ENCODE peak calls at places on chromosomes 7 and 10, in five cellular contexts. I, H, S, E and B are unnamed samples.

GRCh38 chr10:121411006-121411405 is 187.2 kb downstream of the FGFR2 start:
- DNase-seq in E (no peak), H (no peak), S (no peak), I (no peak), B (no peak)

GRCh38 chr7:19117081-19117869 is at the start of gene TWIST1:
- DNase-seq in I (peak), H (no peak), S (no peak), E (no peak), B (no peak)

GRCh38 chr7:151491859-151492258 is 27.8 kb downstream of the RHEB start:
- DNase-seq in H (no peak), S (no peak), E (no peak), I (no peak), B (no peak)

GRCh38 chr7:149859881-149860280 is 13.9 kb upstream of the ATP6V0E2 start:
- DNase-seq in I (no peak), E (no peak), S (no peak), H (no peak), B (no peak)

GRCh38 chr7:114931656-114932011 is 9.7 kb downstream of the MDFIC start:
- DNase-seq in S (no peak), H (no peak), I (no peak), E (no peak), B (no peak)

GRCh38 chr7:56097700-56098099 is 4.9 kb upstream of the PHKG1 start:
- DNase-seq in E (no peak), I (no peak), H (no peak), S (peak), B (no peak)

GRCh38 chr10:132381726-132382125 is 15.3 kb upstream of the PWWP2B start:
- DNase-seq in I (no peak), E (no peak), H (no peak), S (no peak), B (no peak)

GRCh38 chr10:88131561-88132139 is 268.2 kb downstream of the PTEN start:
- DNase-seq in H (no peak), E (no peak), I (no peak), S (no peak), B (no peak)

GRCh38 chr10:17523917-17524316 is 69.5 kb upstream of the ST8SIA6 start:
- DNase-seq in E (no peak), I (no peak), S (no peak), H (no peak), B (no peak)

GRCh38 chr7:57821438-57822382 is 371.7 kb downstream of the ZNF716 start:
- DNase-seq in E (no peak), I (no peak), H (no peak), S (no peak), B (no peak)

GRCh38 chr10:132272061-132272766 is 35.5 kb downstream of the STK32C start:
- DNase-seq in H (no peak), E (no peak), I (no peak), S (no peak), B (no peak)

GRCh38 chr10:20088302-20088701 is 272.1 kb downstream of the PLXDC2 start:
- DNase-seq in H (no peak), E (no peak), S (no peak), I (no peak), B (no peak)

GRCh38 chr10:20091698-20092097 is 275.5 kb downstream of the PLXDC2 start:
- DNase-seq in S (no peak), H (no peak), I (no peak), E (no peak), B (no peak)

GRCh38 chr10:20093600-20093999 is 277.4 kb downstream of the PLXDC2 start:
- DNase-seq in S (no peak), E (no peak), H (no peak), I (no peak), B (no peak)

GRCh38 chr10:20085115-20085514 is 268.9 kb downstream of the PLXDC2 start:
- DNase-seq in S (no peak), I (no peak), H (no peak), E (no peak), B (no peak)

DNA sequence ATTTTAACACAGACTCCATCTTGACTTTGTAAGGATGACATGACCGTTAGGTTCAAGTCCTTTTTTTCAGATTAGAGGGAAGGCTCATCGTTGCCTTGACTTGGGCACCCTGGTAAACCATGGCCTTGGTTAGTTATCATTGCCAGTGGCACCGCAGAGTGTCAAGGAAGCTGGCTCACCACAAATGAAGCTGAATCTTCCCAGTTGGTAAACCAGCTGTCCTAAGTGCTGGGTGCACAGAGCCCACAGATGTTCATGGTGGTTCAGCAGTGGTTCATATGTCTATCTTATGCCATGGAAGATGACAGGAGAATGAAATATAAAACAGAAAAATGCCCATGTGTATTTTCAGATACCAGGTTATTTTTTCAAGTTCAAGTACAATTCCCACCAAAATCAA is 273.7 kb downstream of the PLXDC2 start:
- DNase-seq in E (no peak), H (no peak), S (no peak), I (no peak), B (no peak)
- TF ChIP-seq TAF1 in E (no peak), H (no peak), S (no peak), I (no peak), B (no peak)

DNA sequence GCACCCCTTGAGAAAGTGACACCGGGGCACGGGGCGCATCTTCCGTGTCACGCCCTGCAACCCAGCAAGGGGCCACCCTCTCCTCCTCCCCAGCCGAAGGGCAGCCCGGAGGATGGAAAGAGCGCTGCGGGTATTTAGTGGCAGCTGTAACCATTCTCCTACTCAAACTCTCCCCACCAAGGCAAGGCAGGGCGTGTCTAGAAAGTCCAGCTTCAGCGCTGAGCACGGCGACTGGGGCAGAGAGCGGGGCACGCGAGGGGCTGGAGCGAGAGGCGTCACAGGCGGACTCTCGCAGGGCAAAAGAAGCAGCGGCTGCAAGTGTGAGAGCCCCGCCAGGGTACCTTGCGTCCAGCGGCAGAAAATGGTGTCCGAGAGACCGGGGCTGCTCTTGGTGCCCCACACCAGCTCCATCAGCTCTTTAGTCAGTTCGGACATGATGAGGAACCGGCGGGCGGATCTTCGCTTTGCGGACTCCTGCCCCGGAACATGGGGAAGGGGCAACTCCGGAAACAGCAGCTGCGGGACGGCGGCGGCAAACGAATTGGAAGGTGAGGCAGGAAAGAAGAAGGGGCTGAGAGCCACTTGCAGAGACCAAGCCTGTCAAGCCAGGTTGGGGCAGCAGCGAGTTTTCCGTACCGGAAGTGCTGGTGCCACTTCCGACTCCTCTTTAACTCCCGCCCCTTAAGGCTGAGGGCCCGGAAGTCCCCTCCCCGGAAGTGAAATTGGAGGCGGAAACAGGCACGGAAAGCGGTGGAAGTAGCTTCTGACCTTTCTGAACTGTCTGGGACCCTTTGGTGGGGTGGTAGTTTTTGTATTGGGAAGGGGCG is at the start of gene MINDY3:
- DNase-seq in S (peak), I (peak), H (peak), E (peak), B (peak)
- TF ChIP-seq POLR2A in S (peak), I (no peak), H (peak), E (peak), B (peak)

GRCh38 chr7:30976381-30976780 is 12.6 kb downstream of the GHRHR start:
- DNase-seq in E (no peak), I (no peak), S (no peak), H (no peak), B (no peak)
- TF ChIP-seq TAF1 in E (no peak), I (no peak), S (no peak), H (no peak), B (no peak)

DNA sequence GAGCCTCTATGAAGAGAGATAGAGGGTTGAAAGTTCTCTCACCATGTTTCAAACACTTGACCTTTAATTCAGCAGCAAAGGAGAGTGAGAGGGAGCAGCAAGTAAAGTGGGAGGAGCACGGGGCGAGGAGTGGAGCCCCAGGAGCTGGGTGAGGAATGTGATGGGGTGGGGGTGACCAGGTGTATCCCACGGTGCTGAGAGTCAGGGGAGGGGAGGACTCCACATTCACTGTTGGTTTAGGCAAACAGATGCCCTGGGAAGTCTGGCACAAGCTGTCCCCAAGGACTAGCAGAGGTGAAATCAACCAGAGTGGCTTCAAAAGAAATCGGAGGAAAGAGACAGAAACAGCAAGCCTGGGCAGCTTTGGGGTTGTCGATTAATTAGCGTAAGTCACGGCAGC is 101.8 kb upstream of the PITRM1 start:
- DNase-seq in S (no peak), H (no peak), I (no peak), E (no peak), B (no peak)
- TF ChIP-seq POLR2A in S (no peak), H (no peak), I (no peak), E (no peak), B (no peak)

DNA sequence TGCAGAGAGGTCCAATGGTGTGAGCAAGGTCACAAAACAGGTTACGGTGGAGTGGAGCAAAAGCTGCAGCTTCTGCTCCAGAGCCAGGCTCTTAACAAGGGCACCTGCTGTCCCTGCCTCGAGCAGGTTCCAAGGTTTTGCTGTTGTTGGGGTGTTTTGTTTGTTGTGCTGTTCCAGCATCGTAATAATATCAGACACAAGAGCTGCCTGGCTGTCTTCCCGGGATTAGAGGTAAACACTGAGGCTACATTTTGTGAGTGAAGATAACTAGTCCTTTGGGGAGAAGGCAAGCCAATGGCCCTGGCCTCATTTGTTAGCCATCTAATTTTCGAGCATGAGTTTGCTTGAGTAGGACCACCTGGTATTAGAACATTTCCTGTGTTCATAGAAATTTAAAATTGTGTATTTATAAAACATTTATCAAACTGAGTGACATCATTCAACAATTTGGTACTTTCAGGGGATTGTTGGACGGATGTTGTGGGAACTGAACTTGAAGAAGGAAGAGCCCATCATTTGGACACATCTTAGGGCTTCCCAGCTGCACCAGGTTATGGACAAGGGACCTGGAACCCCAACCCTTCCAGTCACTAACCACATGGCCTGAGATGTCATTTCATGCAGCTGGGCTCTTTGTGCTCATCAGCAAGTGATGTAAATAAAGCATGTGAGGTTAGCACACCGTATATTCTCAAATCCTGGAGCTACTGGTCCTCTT is 555.0 kb downstream of the TNS3 start:
- DNase-seq in S (no peak), I (no peak), H (no peak), E (no peak), B (no peak)
- TF ChIP-seq TAF1 in S (no peak), I (no peak), H (no peak), E (no peak), B (no peak)

GRCh38 chr10:74826142-74827044 is at the start of gene KAT6B:
- DNase-seq in H (peak), S (peak), I (peak), E (peak), B (peak)

GRCh38 chr10:74823791-74824183 is 2.6 kb upstream of the KAT6B start:
- DNase-seq in H (no peak), S (peak), I (no peak), E (no peak), B (no peak)

GRCh38 chr10:74825371-74826141 is 844 bp upstream of the KAT6B start:
- DNase-seq in H (no peak), I (no peak), S (peak), E (no peak), B (no peak)

GRCh38 chr10:74824184-74825032 is 2.0 kb upstream of the KAT6B start:
- DNase-seq in E (no peak), H (no peak), I (no peak), S (peak), B (peak)

GRCh38 chr10:74825033-74825370 is 1.4 kb upstream of the KAT6B start:
- DNase-seq in S (peak), I (no peak), E (no peak), H (peak), B (peak)
- TF ChIP-seq POLR2A in S (no peak), I (no peak), E (peak), H (no peak), B (no peak)

DNA sequence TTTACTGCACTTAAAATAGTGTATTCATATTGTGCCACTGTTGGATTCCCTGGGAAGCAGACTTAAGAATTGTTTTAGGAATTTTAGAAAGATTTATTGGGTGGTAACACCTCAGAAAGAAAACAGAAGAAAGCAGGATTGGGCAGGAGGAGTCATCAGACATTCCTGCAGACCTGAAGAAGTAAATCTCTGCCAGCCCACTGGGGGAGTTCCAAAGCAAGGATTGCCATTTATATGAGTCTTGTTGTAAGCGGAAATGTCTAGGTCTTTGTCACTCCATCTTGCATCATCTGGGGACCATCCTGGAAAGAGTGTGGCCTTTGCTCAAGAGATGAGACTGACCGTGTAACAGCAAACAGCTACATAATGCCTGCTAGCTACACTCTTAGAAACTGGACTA is 947.6 kb upstream of the POT1 start:
- DNase-seq in H (no peak), E (no peak), I (no peak), S (no peak), B (no peak)
- TF ChIP-seq TAF1 in H (no peak), E (no peak), I (no peak), S (no peak), B (no peak)

DNA sequence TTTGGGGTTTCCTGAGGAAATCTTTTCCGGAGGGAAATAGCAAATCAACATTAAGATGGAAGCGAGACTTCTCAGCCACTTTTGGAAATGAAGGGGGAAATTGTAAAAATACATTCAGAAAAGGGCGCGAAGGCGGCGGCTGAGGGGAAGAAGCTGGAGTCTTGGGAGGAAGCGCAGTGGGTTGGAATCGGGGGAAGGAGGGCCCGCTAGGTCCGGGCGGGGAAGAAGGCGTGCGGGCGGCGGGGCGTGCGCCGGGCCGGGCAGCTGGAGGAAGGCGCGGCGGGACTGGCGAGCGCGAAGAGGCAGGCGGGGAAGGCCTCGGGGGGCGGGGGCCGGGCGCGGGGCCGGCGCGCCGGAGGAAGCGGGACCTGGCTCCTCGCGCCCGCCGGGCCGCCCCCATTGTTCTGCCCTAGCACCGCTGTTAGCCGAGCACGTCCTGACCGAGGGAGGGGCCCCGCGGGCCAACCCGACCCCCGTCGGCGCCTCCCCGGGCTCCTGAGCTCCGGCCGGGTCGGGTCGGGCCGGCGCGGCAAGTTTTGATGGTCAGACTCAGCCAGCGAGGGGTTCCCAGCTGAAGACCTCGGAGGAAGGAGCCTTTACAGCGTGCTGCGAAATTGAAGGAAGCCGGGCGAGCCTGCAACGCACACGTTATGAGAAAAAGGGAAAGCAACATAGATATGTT is 1.6 kb upstream of the SKIDA1 start:
- DNase-seq in S (peak), H (no peak), E (no peak), I (no peak), B (peak)
- TF ChIP-seq POLR2A in S (peak), H (no peak), E (no peak), I (peak), B (no peak)